ENCODE peak calls at places on chromosomes 11 and 22, in eight cellular contexts. N is CD8-positive, alpha-beta memory T cell; Q is cardiac muscle cell; L is uterus; R is effector memory CD4-positive, alpha-beta T cell; W is Peyer's patch; F is epithelial cell of prostate; P is MM.1S. V is an unnamed sample.
A peak's percentile ranks its signal among the peaks of the same experiment; 100 is the strongest.

GRCh38 chr11:66419825-66420224 is 1.0 kb upstream of the NPAS4 start:
- DNase-seq in F (no peak), L (peak; percentile 30), N (no peak), Q (no peak), R (no peak), P (no peak), W (no peak), V (no peak)

GRCh38 chr11:46889689-46890475 is 28.5 kb downstream of the LRP4 start:
- DNase-seq in Q (peak; percentile 82), P (peak; percentile 69), L (peak; percentile 66), R (peak; percentile 62), N (peak; percentile 60), F (no peak), W (peak; percentile 90), V (peak; percentile 65)

GRCh38 chr11:64747961-64748715 is 4.2 kb upstream of the RASGRP2 start:
- DNase-seq in F (no peak), N (no peak), W (no peak), R (no peak), Q (peak; percentile 27), L (no peak), P (no peak), V (peak; percentile 12)

GRCh38 chr11:12287374-12288211 is 89.8 kb upstream of the PARVA start:
- DNase-seq in R (no peak), F (peak; percentile 80), N (no peak), P (no peak), Q (peak; percentile 97), L (peak; percentile 73), W (no peak), V (peak; percentile 77)

GRCh38 chr11:35337136-35337918 is 82.0 kb downstream of the SLC1A2 start:
- DNase-seq in Q (peak; percentile 95), R (no peak), W (no peak), L (no peak), P (no peak), N (no peak), F (peak; percentile 99), V (no peak)

GRCh38 chr22:43498856-43499253 is 87.0 kb downstream of the MPPED1 start:
- DNase-seq in F (no peak), N (no peak), R (no peak), P (no peak), W (no peak), L (no peak), Q (no peak), V (no peak)

GRCh38 chr11:113574586-113574985 is 99.4 kb upstream of the DRD2 start:
- DNase-seq in F (no peak), R (no peak), P (no peak), N (no peak), W (no peak), Q (no peak), L (no peak), V (no peak)

GRCh38 chr11:4076774-4077173 is 17.8 kb upstream of the RRM1 start:
- DNase-seq in R (no peak), F (no peak), L (no peak), Q (no peak), P (no peak), W (no peak), N (no peak), V (no peak)

GRCh38 chr22:39526736-39527171 is 5.8 kb downstream of the RPS19BP1 start:
- DNase-seq in R (no peak), Q (no peak), N (no peak), F (no peak), L (no peak), P (no peak), W (no peak), V (no peak)

GRCh38 chr11:74288161-74288560 is 23.3 kb downstream of the P4HA3 start:
- DNase-seq in L (peak; percentile 45), W (no peak), P (no peak), F (peak; percentile 49), R (no peak), N (no peak), Q (peak; percentile 96), V (no peak)

GRCh38 chr22:19131685-19132015 is 542 bp downstream of the TSSK2 start:
- DNase-seq in L (no peak), R (no peak), N (no peak), W (no peak), P (no peak), F (no peak), Q (no peak), V (no peak)

GRCh38 chr11:116973270-116973669 is 125.0 kb downstream of the SIK3 start:
- DNase-seq in R (no peak), W (no peak), Q (no peak), F (no peak), P (no peak), L (no peak), N (no peak), V (no peak)

GRCh38 chr11:115244314-115244713 is 259.9 kb downstream of the CADM1 start:
- DNase-seq in L (no peak), N (no peak), F (no peak), R (no peak), Q (no peak), P (no peak), W (no peak), V (no peak)

GRCh38 chr22:39348909-39349505 is 784 bp upstream of the SYNGR1 start:
- DNase-seq in Q (no peak), N (no peak), P (no peak), F (no peak), L (peak; percentile 37), W (peak; percentile 66), R (no peak), V (no peak)

GRCh38 chr11:10267821-10268220 is 26.2 kb downstream of the SBF2 start:
- DNase-seq in R (no peak), F (no peak), L (no peak), W (no peak), P (no peak), N (no peak), Q (no peak), V (no peak)

GRCh38 chr11:114762437-114762836 is 84.1 kb downstream of the NXPE2 start:
- DNase-seq in R (no peak), P (no peak), N (no peak), Q (peak; percentile 75), L (peak; percentile 60), W (peak; percentile 80), F (no peak), V (peak; percentile 87)

GRCh38 chr11:26947904-26948639 is 45.8 kb upstream of the FIBIN start:
- DNase-seq in N (no peak), Q (peak; percentile 45), P (no peak), R (no peak), W (no peak), F (no peak), L (no peak), V (no peak)

GRCh38 chr11:92886243-92886905 is 83.1 kb upstream of the MTNR1B start:
- DNase-seq in R (no peak), W (no peak), F (no peak), P (peak; percentile 65), L (no peak), N (no peak), Q (peak; percentile 72), V (no peak)

GRCh38 chr11:34339149-34340064 is 18.4 kb downstream of the ABTB2 start:
- DNase-seq in W (no peak), F (no peak), Q (peak; percentile 56), L (no peak), N (no peak), P (no peak), R (no peak), V (no peak)

GRCh38 chr11:71490044-71490730 is 36.9 kb upstream of the KRTAP5-7 start:
- DNase-seq in N (no peak), P (no peak), Q (no peak), W (no peak), F (no peak), R (no peak), L (peak; percentile 8), V (no peak)

GRCh38 chr11:59138643-59139042 is 4.0 kb upstream of the FAM111A start:
- DNase-seq in L (no peak), R (no peak), N (no peak), P (no peak), W (no peak), Q (no peak), F (no peak), V (no peak)

GRCh38 chr22:49667236-49667635 is 160.4 kb downstream of the BRD1 start:
- DNase-seq in P (no peak), L (no peak), Q (no peak), F (no peak), N (no peak), R (no peak), W (peak; percentile 72), V (no peak)

GRCh38 chr11:123188508-123189165 is 6.4 kb downstream of the CLMP start:
- DNase-seq in Q (peak; percentile 93), F (no peak), W (no peak), L (no peak), P (no peak), R (no peak), N (no peak), V (no peak)

GRCh38 chr11:86193297-86194095 is 51.1 kb upstream of the EED start:
- DNase-seq in N (peak; percentile 63), L (peak; percentile 21), R (peak; percentile 50), F (no peak), P (peak; percentile 85), W (peak; percentile 83), Q (peak; percentile 90), V (peak; percentile 50)

DNA sequence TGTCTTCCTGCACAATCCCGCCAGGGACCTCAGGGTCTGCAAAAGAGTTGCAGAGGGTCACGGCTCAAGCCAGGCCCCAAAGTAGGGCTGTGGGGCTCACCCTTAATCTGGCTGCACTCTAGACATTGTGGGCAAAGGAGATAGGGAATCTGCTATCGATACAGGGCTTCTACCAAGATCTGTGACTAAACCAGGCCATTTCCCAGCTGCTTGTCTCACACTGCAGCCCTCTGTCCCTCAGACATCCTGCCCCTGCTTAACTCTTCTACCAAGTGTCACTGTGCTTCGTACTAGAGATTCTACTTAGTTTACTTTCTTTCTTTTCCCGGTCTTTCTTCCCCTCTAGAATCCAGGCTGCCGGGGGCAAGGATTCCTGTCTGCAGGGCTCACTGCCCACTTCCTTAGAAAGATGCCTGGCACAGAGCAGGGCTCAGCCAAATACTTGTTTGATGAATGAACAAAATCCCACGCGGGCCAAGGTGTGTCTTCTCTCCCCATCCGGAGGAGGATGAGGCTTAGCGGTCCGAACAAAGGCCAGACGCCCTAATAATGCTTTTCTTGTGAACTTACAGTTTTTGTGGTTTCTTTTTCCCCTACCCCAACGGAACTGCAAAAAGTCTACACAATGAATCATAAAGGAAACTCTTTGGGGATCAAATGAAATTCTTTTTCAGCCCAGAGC is 61.3 kb upstream of the ANO1 start:
- DNase-seq in N (no peak), R (no peak), W (no peak), L (no peak), P (peak; percentile 9), Q (peak; percentile 25), F (peak; percentile 29), V (no peak)
- H3K27ac ChIP-seq in N (no peak overlapping the region), R (no peak overlapping the region), W (no peak overlapping the region), L (no peak overlapping the region), P (no peak overlapping the region), Q (no peak overlapping the region), F (peak overlapping the region; percentile 80), V (no peak overlapping the region)

GRCh38 chr11:45750439-45750838 is 54.5 kb upstream of the SLC35C1 start:
- DNase-seq in P (no peak), N (no peak), L (no peak), F (no peak), R (no peak), W (no peak), Q (no peak), V (no peak)
- H3K27ac ChIP-seq in P (no peak overlapping the region), N (no peak overlapping the region), L (no peak overlapping the region), F (no peak overlapping the region), R (no peak overlapping the region), W (no peak overlapping the region), Q (no peak overlapping the region), V (no peak overlapping the region)

GRCh38 chr11:75387742-75388294 is 11.5 kb upstream of the RPS3 start:
- DNase-seq in W (no peak), R (no peak), P (no peak), L (no peak), N (no peak), F (no peak), Q (no peak), V (no peak)
- H3K27ac ChIP-seq in W (peak overlapping the region; percentile 25), R (no peak overlapping the region), P (no peak overlapping the region), L (no peak overlapping the region), N (no peak overlapping the region), F (no peak overlapping the region), Q (no peak overlapping the region), V (no peak overlapping the region)

GRCh38 chr11:62599069-62599696 is 2.5 kb downstream of the MTA2 start:
- DNase-seq in Q (peak; percentile 100), F (peak; percentile 91), P (peak; percentile 99), N (peak; percentile 98), R (peak; percentile 95), L (peak; percentile 94), W (peak; percentile 97), V (peak; percentile 97)
- H3K27ac ChIP-seq in Q (peak overlapping the region; percentile 90), F (peak overlapping the region; percentile 94), P (peak overlapping the region; percentile 86), N (peak overlapping the region; percentile 86), R (peak overlapping the region; percentile 88), L (peak overlapping the region; percentile 94), W (peak overlapping the region; percentile 98), V (peak overlapping the region; percentile 11)

V was measured in psoas muscle.